ENCODE peak calls at places on chromosomes 6 and 20, in five cellular contexts. I is psoas muscle, Q is GM23248, R is breast epithelium, M is colonic mucosa. K is an unnamed sample. For H3K4me1, the result is how much of the 10 kb centered on the place peaks cover.

GRCh38 chr6:125088963-125089362 is 64.6 kb upstream of the TPD52L1 start:
- DNase-seq in I (no peak), Q (no peak), R (no peak), M (no peak), K (no peak)

GRCh38 chr6:84597238-84597875 is 167.0 kb downstream of the TBX18 start:
- DNase-seq in I (no peak), Q (no peak), R (no peak), M (no peak), K (no peak)

GRCh38 chr6:112050417-112050816 is 3.5 kb upstream of the CCN6 start:
- DNase-seq in I (no peak), Q (no peak), R (no peak), M (no peak), K (no peak)

GRCh38 chr20:25573288-25574251 is 11.8 kb downstream of the NINL start:
- DNase-seq in I (no peak), Q (peak), R (no peak), M (no peak), K (no peak)

GRCh38 chr6:156809034-156809433 is 31.9 kb downstream of the ARID1B start:
- DNase-seq in I (no peak), Q (peak), R (no peak), M (no peak), K (no peak)

GRCh38 chr6:21937466-21937865 is 343.9 kb downstream of the SOX4 start:
- DNase-seq in I (no peak), Q (no peak), R (no peak), M (no peak), K (no peak)

GRCh38 chr20:25017257-25017803 is 24.8 kb upstream of the APMAP start:
- DNase-seq in I (no peak), Q (no peak), R (peak), M (peak), K (peak)

GRCh38 chr6:134074151-134074712 is 21.8 kb upstream of the SLC2A12 start:
- DNase-seq in I (no peak), Q (no peak), R (no peak), M (no peak), K (no peak)

GRCh38 chr20:39358052-39358451 is 395.9 kb downstream of the DHX35 start:
- DNase-seq in I (no peak), Q (no peak), R (no peak), M (no peak), K (peak)

GRCh38 chr20:38920851-38921250 is 5.4 kb upstream of the FAM83D start:
- DNase-seq in I (no peak), Q (no peak), R (no peak), M (no peak), K (no peak)

GRCh38 chr6:150685860-150686259 is 86.2 kb downstream of the PLEKHG1 start:
- DNase-seq in I (no peak), Q (peak), R (no peak), M (peak), K (no peak)

GRCh38 chr6:141664744-141665143 is 468.0 kb upstream of the GJE1 start:
- DNase-seq in I (no peak), Q (no peak), R (no peak), M (no peak), K (no peak)

GRCh38 chr6:18429655-18430054 is 42.5 kb downstream of the RNF144B start:
- DNase-seq in I (peak), Q (no peak), R (no peak), M (no peak), K (no peak)

GRCh38 chr6:154491567-154492470 is 18.7 kb downstream of the CNKSR3 start:
- DNase-seq in I (no peak), Q (peak), R (no peak), M (no peak), K (no peak)

GRCh38 chr6:61809004-61809595 is 476.9 kb downstream of the KHDRBS2 start:
- DNase-seq in I (no peak), Q (peak), R (no peak), M (no peak), K (no peak)

GRCh38 chr6:139525415-139525814 is 151.0 kb upstream of the CITED2 start:
- DNase-seq in I (no peak), Q (no peak), R (no peak), M (no peak), K (no peak)

GRCh38 chr20:38779247-38780097 is 26.0 kb upstream of the PPP1R16B start:
- DNase-seq in I (no peak), Q (no peak), R (no peak), M (no peak), K (no peak)

GRCh38 chr6:45441811-45442453 is 64.2 kb upstream of the SUPT3H start:
- DNase-seq in I (no peak), Q (no peak), R (no peak), M (no peak), K (no peak)

GRCh38 chr6:5214570-5215052 is 46.1 kb downstream of the LYRM4 start:
- DNase-seq in I (peak), Q (peak), R (no peak), M (peak), K (peak)

GRCh38 chr20:4369798-4370124 is 351.9 kb upstream of the PRND start:
- DNase-seq in I (no peak), Q (no peak), R (no peak), M (no peak), K (no peak)

GRCh38 chr20:34089655-34090324 is 22.3 kb downstream of the EIF2S2 start:
- DNase-seq in I (no peak), Q (no peak), R (no peak), M (no peak), K (no peak)

GRCh38 chr20:37729909-37730308 is 36.1 kb downstream of the CTNNBL1 start:
- DNase-seq in I (no peak), Q (peak), R (no peak), M (no peak), K (no peak)

GRCh38 chr6:158819213-158819976 is at the start of gene EZR:
- DNase-seq in I (peak), Q (peak), R (peak), M (peak), K (peak)

GRCh38 chr6:33416386-33417126 is 1.4 kb downstream of the CUTA start:
- DNase-seq in I (no peak), Q (peak), R (no peak), M (no peak), K (no peak)

GRCh38 chr20:34663213-34663943 is 13.5 kb downstream of the PIGU start:
- DNase-seq in I (no peak), Q (no peak), R (no peak), M (no peak), K (no peak)

GRCh38 chr6:3032986-3033385 is 33.3 kb downstream of the NQO2 start:
- DNase-seq in I (no peak), Q (peak), R (no peak), M (peak), K (no peak)

GRCh38 chr6:12066297-12066696 is 54.2 kb downstream of the HIVEP1 start:
- DNase-seq in I (no peak), Q (no peak), R (no peak), M (no peak), K (no peak)

GRCh38 chr6:90028080-90028778 is 134.0 kb downstream of the GJA10 start:
- DNase-seq in I (no peak), Q (no peak), R (no peak), M (no peak), K (no peak)

GRCh38 chr6:42352856-42353564 is 98.7 kb downstream of the TRERF1 start:
- DNase-seq in I (no peak), Q (peak), R (no peak), M (no peak), K (no peak)

GRCh38 chr6:130322673-130323268 is 43.0 kb upstream of the TMEM200A start:
- DNase-seq in I (no peak), Q (peak), R (no peak), M (peak), K (no peak)

GRCh38 chr6:53437557-53438202 is 88.9 kb upstream of the ELOVL5 start:
- DNase-seq in I (no peak), Q (peak), R (no peak), M (peak), K (no peak)

GRCh38 chr6:111013144-111013905 is 31.5 kb downstream of the RPF2 start:
- DNase-seq in I (no peak), Q (no peak), R (no peak), M (no peak), K (no peak)

GRCh38 chr20:50730765-50731054 is 670 bp upstream of the PARD6B start:
- DNase-seq in I (no peak), Q (no peak), R (no peak), M (no peak), K (no peak)

GRCh38 chr20:50733644-50734349 is 2.4 kb downstream of the PARD6B start:
- DNase-seq in I (no peak), Q (no peak), R (no peak), M (no peak), K (no peak)

GRCh38 chr20:50731055-50731929 is at the start of gene PARD6B:
- DNase-seq in I (peak), Q (peak), R (peak), M (peak), K (peak)

GRCh38 chr20:50729925-50730764 is 1.2 kb upstream of the PARD6B start:
- DNase-seq in I (no peak), Q (peak), R (no peak), M (peak), K (no peak)

GRCh38 chr20:50731930-50732690 is 730 bp downstream of the PARD6B start:
- DNase-seq in I (no peak), Q (no peak), R (no peak), M (no peak), K (no peak)
- H3K4me3 ChIP-seq in I (peak), Q (peak), R (peak), M (peak), K (peak)

GRCh38 chr6:56534680-56535419 is 107.8 kb downstream of the DST start:
- DNase-seq in I (no peak), Q (no peak), R (no peak), M (no peak), K (no peak)
- H3K4me1 ChIP-seq in I (under half), Q (half or more), R (under half), M (under half), K (under half)

GRCh38 chr6:46963039-46963438 is 41.3 kb upstream of the ADGRF5 start:
- DNase-seq in I (no peak), Q (no peak), R (no peak), M (no peak), K (no peak)
- H3K27ac ChIP-seq in I (no peak), Q (no peak), R (no peak), M (no peak), K (no peak)

GRCh38 chr6:23282243-23283021 is 713.1 kb downstream of the HDGFL1 start:
- DNase-seq in I (no peak), Q (no peak), R (no peak), M (no peak), K (no peak)

GRCh38 chr6:23277521-23278227 is 708.3 kb downstream of the HDGFL1 start:
- DNase-seq in I (no peak), Q (no peak), R (no peak), M (no peak), K (no peak)

DNA sequence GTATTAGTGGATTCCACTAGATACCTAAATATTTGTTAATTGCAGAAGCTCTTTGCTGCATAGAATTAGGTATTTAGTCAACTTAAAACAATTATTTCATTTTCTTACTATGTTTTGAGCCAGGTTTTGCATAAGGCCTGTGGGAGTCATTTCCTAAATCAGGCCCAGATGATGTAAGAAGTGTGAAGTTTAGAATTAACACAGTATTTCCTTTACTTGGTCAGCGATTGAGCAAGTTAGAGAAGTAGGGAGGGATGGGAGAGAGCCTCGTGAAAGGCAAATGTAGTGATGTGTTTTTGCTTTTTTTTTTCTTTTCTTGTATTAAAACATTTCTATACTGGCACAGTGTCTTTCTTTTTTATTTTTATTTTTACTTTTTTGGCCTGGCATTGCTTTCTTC is 711.1 kb downstream of the HDGFL1 start:
- DNase-seq in I (no peak), Q (peak), R (no peak), M (no peak), K (no peak)
- H3K4me3 ChIP-seq in I (no peak), Q (no peak), R (no peak), M (no peak), K (no peak)

DNA sequence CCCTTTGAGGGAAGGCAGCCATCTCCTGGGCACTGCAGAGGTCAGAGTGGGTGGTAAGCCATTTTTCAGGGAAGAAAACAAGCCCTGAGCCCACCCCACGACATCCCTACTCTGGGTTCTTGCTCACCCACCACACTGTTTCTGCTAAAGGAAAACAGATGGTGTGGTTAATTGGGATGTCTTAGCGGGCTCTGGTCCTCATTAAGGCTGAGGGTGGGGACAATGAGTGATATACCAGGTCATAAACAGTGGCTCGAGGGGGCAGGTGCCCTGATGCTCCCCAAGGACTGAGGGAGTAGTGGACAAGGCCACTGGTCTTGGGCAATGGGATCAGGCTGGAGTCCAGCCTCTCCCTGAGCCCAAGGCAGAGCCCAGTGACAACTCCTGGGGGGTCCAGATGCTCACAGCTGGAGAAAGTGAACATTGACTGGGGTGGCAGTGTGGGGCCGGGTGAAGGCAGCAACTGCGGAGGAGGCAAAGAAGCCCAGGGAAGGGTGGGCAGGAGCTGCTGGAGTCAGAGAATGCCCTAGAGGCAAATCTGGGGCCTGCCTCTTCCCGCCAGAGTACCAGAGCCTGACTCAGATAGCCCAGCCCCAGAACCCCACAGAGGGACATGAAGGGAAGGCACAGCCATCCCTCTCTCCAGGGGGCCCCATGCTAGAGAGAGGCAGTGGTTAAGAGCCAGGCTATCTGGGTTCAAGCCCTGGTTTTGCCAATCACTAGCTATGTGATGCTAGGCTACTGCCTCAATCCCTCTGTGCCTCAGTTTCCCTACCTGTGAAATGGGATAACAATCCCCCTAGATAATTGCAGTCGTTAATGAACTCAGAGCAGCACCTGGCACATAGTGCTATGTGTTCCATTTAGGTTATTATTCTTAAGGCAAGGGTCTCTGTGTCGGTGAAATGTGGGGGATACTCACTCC is 72.4 kb downstream of the MRPL14 start:
- DNase-seq in I (no peak), Q (peak), R (no peak), M (no peak), K (peak)
- H3K4me1 ChIP-seq in I (under half), Q (half or more), R (under half), M (under half), K (under half)

GRCh38 chr20:61332016-61332975 is 80.2 kb downstream of the CDH4 start:
- DNase-seq in I (no peak), Q (no peak), R (no peak), M (no peak), K (no peak)
- H3K27ac ChIP-seq in I (no peak), Q (no peak), R (no peak), M (no peak), K (no peak)

GRCh38 chr6:113457156-113457555 is 400.0 kb upstream of the MARCKS start:
- DNase-seq in I (no peak), Q (peak), R (no peak), M (no peak), K (peak)

GRCh38 chr6:113457751-113458150 is 399.4 kb upstream of the MARCKS start:
- DNase-seq in I (no peak), Q (no peak), R (no peak), M (no peak), K (no peak)

GRCh38 chr6:113461153-113461897 is 395.8 kb upstream of the MARCKS start:
- DNase-seq in I (no peak), Q (peak), R (no peak), M (no peak), K (no peak)

GRCh38 chr6:113458368-113459010 is 398.7 kb upstream of the MARCKS start:
- DNase-seq in I (no peak), Q (no peak), R (no peak), M (no peak), K (no peak)
- H3K4me3 ChIP-seq in I (no peak), Q (no peak), R (no peak), M (no peak), K (no peak)

GRCh38 chr20:23135449-23136447 is 49.6 kb upstream of the CD93 start:
- DNase-seq in I (no peak), Q (no peak), R (no peak), M (no peak), K (no peak)
- H3K4me1 ChIP-seq in I (half or more), Q (under half), R (under half), M (under half), K (under half)

GRCh38 chr6:137702791-137703424 is 164.2 kb upstream of the TNFAIP3 start:
- DNase-seq in I (no peak), Q (no peak), R (no peak), M (no peak), K (no peak)

GRCh38 chr6:137699036-137699683 is 167.9 kb upstream of the TNFAIP3 start:
- DNase-seq in I (no peak), Q (peak), R (no peak), M (no peak), K (peak)

GRCh38 chr6:137701942-137702341 is 165.1 kb upstream of the TNFAIP3 start:
- DNase-seq in I (no peak), Q (no peak), R (no peak), M (no peak), K (no peak)

GRCh38 chr6:137698636-137699035 is 168.4 kb upstream of the TNFAIP3 start:
- DNase-seq in I (no peak), Q (no peak), R (no peak), M (no peak), K (peak)

GRCh38 chr6:137700751-137701477 is 166.1 kb upstream of the TNFAIP3 start:
- DNase-seq in I (no peak), Q (no peak), R (no peak), M (no peak), K (no peak)
- H3K27ac ChIP-seq in I (no peak), Q (no peak), R (peak), M (no peak), K (no peak)

K was measured in aorta.